ENCODE peak calls at places on chromosomes 11 and 22, in nine cellular contexts. S, O, G, V, Z, P, E, W and Y are unnamed samples.

GRCh38 chr22:27980424-27981148 is 61.5 kb upstream of the PITPNB start:
- DNase-seq in S (no peak), O (peak; percentile 79), G (no peak), V (no peak), Z (no peak), P (peak; percentile 22), E (no peak), W (no peak), Y (no peak)

GRCh38 chr11:59206635-59207034 is 6.1 kb downstream of the MPEG1 start:
- DNase-seq in S (no peak), O (peak; percentile 73), G (peak; percentile 21), V (peak; percentile 34), Z (peak; percentile 56), P (peak; percentile 32), E (peak; percentile 42), W (no peak), Y (peak; percentile 50)

GRCh38 chr11:69915501-69916250 is 96.5 kb upstream of the FGF3 start:
- DNase-seq in S (no peak), O (peak; percentile 93), G (peak; percentile 60), V (peak; percentile 87), Z (peak; percentile 36), P (peak; percentile 82), E (peak; percentile 41), W (no peak), Y (peak; percentile 75)

GRCh38 chr11:8317164-8317563 is 53.5 kb upstream of the LMO1 start:
- DNase-seq in S (no peak), O (no peak), G (no peak), V (no peak), Z (no peak), P (no peak), E (no peak), W (no peak), Y (no peak)

GRCh38 chr11:111631034-111631665 is 28.9 kb downstream of the SIK2 start:
- DNase-seq in S (no peak), O (no peak), G (no peak), V (no peak), Z (no peak), P (no peak), E (peak; percentile 64), W (no peak), Y (no peak)

GRCh38 chr11:97893612-97894011 is 1127.1 kb upstream of the CNTN5 start:
- DNase-seq in S (no peak), O (no peak), G (no peak), V (peak; percentile 63), Z (no peak), P (no peak), E (no peak), W (no peak), Y (no peak)

GRCh38 chr11:61815790-61816735 is 740 bp downstream of the FADS1 start:
- DNase-seq in S (no peak), O (peak; percentile 88), G (peak; percentile 27), V (peak; percentile 81), Z (no peak), P (peak; percentile 70), E (peak; percentile 64), W (no peak), Y (peak; percentile 79)

GRCh38 chr11:75351541-75352416 is at the start of gene ARRB1:
- DNase-seq in S (no peak), O (peak; percentile 82), G (no peak), V (peak; percentile 92), Z (peak; percentile 85), P (peak; percentile 91), E (peak; percentile 90), W (no peak), Y (peak; percentile 30)

GRCh38 chr22:27344546-27344945 is 457.0 kb downstream of the MN1 start:
- DNase-seq in S (no peak), O (no peak), G (no peak), V (no peak), Z (no peak), P (no peak), E (no peak), W (no peak), Y (no peak)

GRCh38 chr22:48754611-48755331 is 1072.9 kb downstream of the BRD1 start:
- DNase-seq in S (no peak), O (no peak), G (no peak), V (no peak), Z (no peak), P (no peak), E (no peak), W (no peak), Y (no peak)

GRCh38 chr11:36431429-36432092 is 78.5 kb downstream of the TRAF6 start:
- DNase-seq in S (no peak), O (no peak), G (peak; percentile 84), V (no peak), Z (no peak), P (peak; percentile 32), E (peak; percentile 39), W (peak; percentile 64), Y (peak; percentile 95)

GRCh38 chr22:40939202-40939601 is 12.0 kb upstream of the RBX1 start:
- DNase-seq in S (no peak), O (no peak), G (no peak), V (no peak), Z (no peak), P (no peak), E (no peak), W (no peak), Y (no peak)

GRCh38 chr22:28034760-28035401 is 115.8 kb upstream of the PITPNB start:
- DNase-seq in S (no peak), O (no peak), G (no peak), V (peak; percentile 64), Z (no peak), P (no peak), E (no peak), W (no peak), Y (no peak)

GRCh38 chr11:125941241-125941605 is 4.6 kb upstream of the VSIG10L2 start:
- DNase-seq in S (no peak), O (no peak), G (no peak), V (no peak), Z (no peak), P (no peak), E (no peak), W (no peak), Y (no peak)

GRCh38 chr22:40220316-40221054 is 42.8 kb downstream of the TNRC6B start:
- DNase-seq in S (no peak), O (no peak), G (no peak), V (no peak), Z (no peak), P (no peak), E (no peak), W (no peak), Y (no peak)

GRCh38 chr11:43581370-43582023 is 99.0 kb upstream of the HSD17B12 start:
- DNase-seq in S (no peak), O (no peak), G (no peak), V (peak; percentile 28), Z (no peak), P (no peak), E (no peak), W (no peak), Y (no peak)

GRCh38 chr11:91932151-91932821 is 292.3 kb upstream of the FAT3 start:
- DNase-seq in S (no peak), O (peak; percentile 3), G (no peak), V (peak; percentile 48), Z (no peak), P (no peak), E (no peak), W (no peak), Y (no peak)

GRCh38 chr22:35380013-35380412 is 883 bp upstream of the HMOX1 start:
- DNase-seq in S (no peak), O (no peak), G (no peak), V (no peak), Z (no peak), P (no peak), E (no peak), W (no peak), Y (no peak)

DNA sequence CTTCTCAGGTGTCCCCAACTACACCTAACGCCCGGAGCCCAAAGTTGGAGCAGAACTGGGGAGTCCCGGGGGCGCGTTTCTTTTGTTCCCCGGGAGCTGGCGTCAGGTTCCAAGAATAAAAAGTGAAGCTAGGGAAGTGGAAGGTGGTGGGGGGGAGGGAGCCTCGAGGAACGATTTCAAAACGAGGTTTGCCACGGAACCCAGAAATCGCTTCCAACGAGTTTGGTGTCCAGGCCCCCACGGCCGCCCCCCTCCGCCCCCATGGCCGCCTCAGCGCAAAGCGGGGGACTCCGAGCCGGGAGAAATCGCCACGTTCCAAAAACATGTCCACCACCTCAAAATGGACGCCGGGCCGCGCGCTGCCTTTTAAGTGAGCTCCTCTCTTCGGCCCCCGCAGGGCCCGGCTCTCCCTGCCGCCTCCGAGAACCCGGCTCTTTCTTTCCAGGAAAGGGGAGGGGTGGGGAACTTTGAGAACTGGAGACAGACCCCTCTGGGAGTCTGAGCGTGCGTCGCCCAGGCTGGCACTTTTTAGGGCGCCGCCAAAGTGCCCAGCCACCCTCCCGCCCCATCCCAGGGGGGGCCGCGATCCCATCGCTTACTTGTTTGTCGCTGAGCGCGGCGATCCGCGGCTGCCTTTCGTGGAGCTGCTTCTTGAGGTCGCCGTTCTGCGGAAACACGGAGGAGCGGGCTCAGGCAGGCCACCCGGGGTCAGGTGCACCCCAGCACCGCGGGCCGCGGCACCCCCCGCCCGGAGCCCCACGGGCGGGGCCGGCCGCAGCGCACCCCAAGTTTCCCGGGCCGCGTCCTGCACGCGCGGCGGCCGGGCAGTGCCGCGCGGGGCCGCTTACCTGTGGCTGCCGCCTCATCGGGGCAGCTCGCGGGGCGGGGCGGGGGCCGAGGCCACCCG is 1.6 kb downstream of the PHF21B start:
- DNase-seq in S (no peak), O (peak; percentile 82), G (no peak), V (peak; percentile 64), Z (no peak), P (peak; percentile 23), E (no peak), W (no peak), Y (peak; percentile 15)
- TF ChIP-seq REST in S (no peak), O (peak; percentile 6), G (no peak), V (no peak), Z (no peak), P (no peak), E (no peak), W (peak; percentile 22), Y (peak; percentile 68)

GRCh38 chr11:116808262-116809175 is 14.6 kb downstream of the APOA4 start:
- DNase-seq in S (no peak), O (no peak), G (no peak), V (no peak), Z (no peak), P (no peak), E (peak; percentile 98), W (no peak), Y (no peak)
- TF ChIP-seq REST in S (no peak), O (no peak), G (no peak), V (no peak), Z (no peak), P (no peak), E (peak; percentile 69), W (no peak), Y (no peak)

DNA sequence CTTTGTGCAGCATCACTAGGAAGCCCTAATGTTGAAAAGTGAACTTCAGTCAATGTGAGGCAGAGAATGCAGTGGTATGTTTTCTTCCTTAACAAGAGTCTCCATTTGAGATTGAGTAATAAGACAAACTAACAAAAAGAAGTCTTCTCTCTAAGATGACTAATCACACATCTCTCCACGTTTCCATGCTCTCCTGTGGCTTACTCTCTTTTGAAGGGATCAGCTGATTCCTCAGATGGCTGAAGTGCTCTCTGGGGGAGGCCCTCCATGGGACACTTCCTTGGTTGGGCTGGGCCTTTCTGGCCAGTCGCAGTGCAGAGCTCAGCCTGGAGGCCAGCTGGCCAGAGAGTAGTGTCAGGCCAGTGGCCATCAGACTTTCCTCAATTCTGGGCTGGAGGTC is 14.7 kb downstream of the CSRP3 start:
- DNase-seq in S (no peak), O (no peak), G (no peak), V (no peak), Z (no peak), P (no peak), E (no peak), W (no peak), Y (no peak)
- TF ChIP-seq REST in S (no peak), O (no peak), G (no peak), V (no peak), Z (no peak), P (no peak), E (no peak), W (no peak), Y (no peak)

GRCh38 chr11:78230161-78230877 is 41.6 kb downstream of the USP35 start:
- DNase-seq in S (no peak), O (no peak), G (no peak), V (peak; percentile 54), Z (no peak), P (no peak), E (no peak), W (no peak), Y (no peak)
- TF ChIP-seq REST in S (no peak), O (no peak), G (no peak), V (no peak), Z (no peak), P (no peak), E (no peak), W (no peak), Y (no peak)